ENCODE peak calls at places on chromosome 13, in five cellular contexts. One of them, this sample, is unnamed.

GRCh38 chr13:41974262-41974900 is 13.5 kb upstream of the VWA8 start:
- DNase-seq in lower leg skin: no peak
- DNase-seq in HFFc6: no peak
- DNase-seq in progenitor cell of endocrine pancreas: no peak
- DNase-seq in thoracic aorta: no peak
- DNase-seq in this sample: no peak

GRCh38 chr13:104831823-104832222 is 1703.6 kb downstream of the EFNB2 start:
- DNase-seq in lower leg skin: no peak
- DNase-seq in HFFc6: no peak
- DNase-seq in progenitor cell of endocrine pancreas: no peak
- DNase-seq in thoracic aorta: no peak
- DNase-seq in this sample: no peak

GRCh38 chr13:30373727-30374126 is 48.6 kb upstream of the UBE2L5 start:
- DNase-seq in lower leg skin: no peak
- DNase-seq in HFFc6: no peak
- DNase-seq in progenitor cell of endocrine pancreas: no peak
- DNase-seq in thoracic aorta: no peak
- DNase-seq in this sample: no peak

GRCh38 chr13:52851153-52851962 is 2.9 kb upstream of the PCDH8 start:
- DNase-seq in lower leg skin: no peak
- DNase-seq in HFFc6: no peak
- DNase-seq in progenitor cell of endocrine pancreas: peak
- DNase-seq in thoracic aorta: no peak
- DNase-seq in this sample: peak

GRCh38 chr13:70960841-70961443 is 852.7 kb upstream of the KLHL1 start:
- DNase-seq in lower leg skin: no peak
- DNase-seq in HFFc6: peak
- DNase-seq in progenitor cell of endocrine pancreas: no peak
- DNase-seq in thoracic aorta: no peak
- DNase-seq in this sample: peak

GRCh38 chr13:80083516-80084085 is 257.3 kb downstream of the SPRY2 start:
- DNase-seq in lower leg skin: no peak
- DNase-seq in HFFc6: peak
- DNase-seq in progenitor cell of endocrine pancreas: no peak
- DNase-seq in thoracic aorta: no peak
- DNase-seq in this sample: no peak

GRCh38 chr13:35957174-35957867 is 173.9 kb downstream of the DCLK1 start:
- DNase-seq in lower leg skin: peak
- DNase-seq in HFFc6: peak
- DNase-seq in progenitor cell of endocrine pancreas: no peak
- DNase-seq in thoracic aorta: no peak
- DNase-seq in this sample: no peak

GRCh38 chr13:22235285-22235949 is 564.5 kb downstream of the FGF9 start:
- DNase-seq in lower leg skin: no peak
- DNase-seq in HFFc6: no peak
- DNase-seq in progenitor cell of endocrine pancreas: no peak
- DNase-seq in thoracic aorta: no peak
- DNase-seq in this sample: no peak

GRCh38 chr13:36919833-36920611 is at the start of gene SMAD9:
- DNase-seq in lower leg skin: peak
- DNase-seq in HFFc6: peak
- DNase-seq in progenitor cell of endocrine pancreas: peak
- DNase-seq in thoracic aorta: peak
- DNase-seq in this sample: peak

GRCh38 chr13:20297181-20297580 is 65.1 kb upstream of the GJB6 start:
- DNase-seq in lower leg skin: no peak
- DNase-seq in HFFc6: no peak
- DNase-seq in progenitor cell of endocrine pancreas: no peak
- DNase-seq in thoracic aorta: no peak
- DNase-seq in this sample: no peak

GRCh38 chr13:107099661-107100060 is 531.7 kb upstream of the ARGLU1 start:
- DNase-seq in lower leg skin: no peak
- DNase-seq in HFFc6: peak
- DNase-seq in progenitor cell of endocrine pancreas: no peak
- DNase-seq in thoracic aorta: no peak
- DNase-seq in this sample: no peak

GRCh38 chr13:103328899-103329298 is 262.7 kb upstream of the SLC10A2 start:
- DNase-seq in lower leg skin: no peak
- DNase-seq in HFFc6: no peak
- DNase-seq in progenitor cell of endocrine pancreas: no peak
- DNase-seq in thoracic aorta: no peak
- DNase-seq in this sample: no peak

GRCh38 chr13:61954092-61954491 is 538.4 kb upstream of the PCDH20 start:
- DNase-seq in lower leg skin: no peak
- DNase-seq in HFFc6: no peak
- DNase-seq in progenitor cell of endocrine pancreas: no peak
- DNase-seq in thoracic aorta: no peak
- DNase-seq in this sample: no peak
- TF ChIP-seq CTCF in lower leg skin: no peak
- TF ChIP-seq CTCF in HFFc6: peak
- TF ChIP-seq CTCF in progenitor cell of endocrine pancreas: peak
- TF ChIP-seq CTCF in thoracic aorta: peak
- TF ChIP-seq CTCF in this sample: peak

DNA sequence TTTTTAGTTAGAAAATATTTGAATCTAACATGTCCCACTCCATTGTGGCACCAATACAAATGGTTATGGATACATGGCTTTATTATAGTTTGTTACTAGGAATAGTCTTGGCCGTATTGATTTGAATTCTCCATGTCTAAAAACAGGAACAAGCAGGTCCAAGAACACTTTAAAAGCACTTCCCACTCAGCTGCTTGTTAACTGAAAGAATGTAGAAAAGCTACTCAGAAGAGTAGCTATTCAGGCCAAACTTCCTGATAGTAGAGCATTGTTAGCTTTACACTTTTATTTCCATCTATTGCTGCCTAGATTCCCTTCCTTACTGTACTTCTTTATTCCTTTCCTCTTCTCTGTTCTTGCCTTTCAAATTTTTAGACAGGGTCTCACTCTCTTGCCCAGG is 6.9 kb downstream of the PIBF1 start:
- DNase-seq in lower leg skin: no peak
- DNase-seq in HFFc6: no peak
- DNase-seq in progenitor cell of endocrine pancreas: no peak
- DNase-seq in thoracic aorta: no peak
- DNase-seq in this sample: no peak
- TF ChIP-seq CTCF in lower leg skin: no peak
- TF ChIP-seq CTCF in HFFc6: no peak
- TF ChIP-seq CTCF in progenitor cell of endocrine pancreas: no peak
- TF ChIP-seq CTCF in thoracic aorta: no peak
- TF ChIP-seq CTCF in this sample: no peak

GRCh38 chr13:74794582-74794981 is 660.4 kb upstream of the KLF12 start:
- DNase-seq in lower leg skin: no peak
- DNase-seq in HFFc6: no peak
- DNase-seq in progenitor cell of endocrine pancreas: no peak
- DNase-seq in thoracic aorta: no peak
- DNase-seq in this sample: no peak
- TF ChIP-seq CTCF in lower leg skin: no peak
- TF ChIP-seq CTCF in HFFc6: peak
- TF ChIP-seq CTCF in progenitor cell of endocrine pancreas: no peak
- TF ChIP-seq CTCF in thoracic aorta: no peak
- TF ChIP-seq CTCF in this sample: no peak

DNA sequence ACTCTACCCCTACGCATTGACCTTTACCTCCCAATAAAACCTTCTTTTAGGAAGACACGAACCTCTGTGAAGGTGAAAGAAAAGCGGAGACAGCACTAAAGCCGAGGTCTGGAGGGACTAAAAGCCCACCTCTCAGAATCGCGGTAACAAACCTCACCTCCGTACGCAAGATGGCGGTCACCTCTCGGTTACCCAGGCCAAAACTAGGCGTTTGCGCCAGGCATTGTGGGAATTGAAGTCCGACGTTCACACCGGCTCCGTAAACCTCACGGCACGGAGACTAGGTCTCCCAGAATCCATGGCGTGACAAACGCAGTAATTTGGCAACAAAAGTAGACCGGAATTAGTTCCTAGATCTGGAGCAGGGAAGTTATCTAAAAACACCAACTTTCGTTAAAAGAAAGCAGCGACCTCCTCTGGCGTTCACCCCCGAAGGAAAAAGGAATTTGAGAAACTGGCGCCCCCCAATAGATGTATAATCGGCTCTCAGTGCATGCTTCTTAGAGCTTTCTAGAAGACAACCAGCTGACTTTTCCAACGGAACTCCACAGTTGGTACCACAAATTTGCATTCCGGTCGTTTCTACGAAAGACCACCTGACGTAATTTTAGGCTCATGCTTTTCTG is at the start of gene N4BP2L2:
- DNase-seq in lower leg skin: peak
- DNase-seq in HFFc6: peak
- DNase-seq in progenitor cell of endocrine pancreas: peak
- DNase-seq in thoracic aorta: peak
- DNase-seq in this sample: peak
- TF ChIP-seq CTCF in lower leg skin: no peak
- TF ChIP-seq CTCF in HFFc6: peak
- TF ChIP-seq CTCF in progenitor cell of endocrine pancreas: no peak
- TF ChIP-seq CTCF in thoracic aorta: no peak
- TF ChIP-seq CTCF in this sample: no peak